ENCODE peak calls at places on chromosomes 4 and X, in four cellular contexts. K is tibial nerve, E is Calu3, N is AG04450. V is an unnamed sample.
A peak's percentile ranks its signal among the peaks of the same experiment; 100 is the strongest.

GRCh38 chrX:98357146-98357545 is 1473.4 kb downstream of the RPA4 start:
- DNase-seq in K (no peak), E (no peak), N (no peak), V (no peak)

GRCh38 chr4:137471895-137472294 is 60.4 kb downstream of the PCDH18 start:
- DNase-seq in K (no peak), E (no peak), N (no peak), V (peak; percentile 51)

GRCh38 chr4:17544831-17545234 is 29.9 kb downstream of the CLRN2 start:
- DNase-seq in K (no peak), E (peak; percentile 44), N (no peak), V (no peak)

GRCh38 chr4:100721077-100721476 is 203.3 kb upstream of the EMCN start:
- DNase-seq in K (no peak), E (no peak), N (no peak), V (no peak)

GRCh38 chrX:2691543-2692220 is 587 bp downstream of the CD99 start:
- DNase-seq in K (peak; percentile 41), E (peak; percentile 30), N (no peak), V (peak; percentile 61)

GRCh38 chr4:40559585-40560465 is 69.8 kb downstream of the RBM47 start:
- DNase-seq in K (no peak), E (no peak), N (no peak), V (no peak)

GRCh38 chr4:74433541-74434172 is 11.3 kb upstream of the AREG start:
- DNase-seq in K (no peak), E (no peak), N (no peak), V (no peak)

GRCh38 chr4:56272003-56272402 is 115.3 kb downstream of the AASDH start:
- DNase-seq in K (no peak), E (no peak), N (no peak), V (no peak)

GRCh38 chr4:66681962-66682361 is 863.3 kb downstream of the CENPC start:
- DNase-seq in K (no peak), E (no peak), N (no peak), V (no peak)

GRCh38 chr4:186765138-186765537 is 41.5 kb upstream of the FAT1 start:
- DNase-seq in K (peak; percentile 24), E (peak; percentile 75), N (no peak), V (peak; percentile 78)

GRCh38 chrX:113330416-113330815 is 489.8 kb upstream of the AMOT start:
- DNase-seq in K (no peak), E (no peak), N (no peak), V (no peak)

GRCh38 chr4:186144180-186144579 is 39.7 kb downstream of the FAM149A start:
- DNase-seq in K (no peak), E (peak; percentile 48), N (no peak), V (peak; percentile 48)

GRCh38 chrX:27996132-27996531 is 14.9 kb upstream of the DCAF8L1 start:
- DNase-seq in K (no peak), E (no peak), N (no peak), V (no peak)

GRCh38 chr4:2806392-2807355 is 13.8 kb downstream of the SH3BP2 start:
- DNase-seq in K (peak; percentile 76), E (no peak), N (no peak), V (no peak)

GRCh38 chr4:48234575-48234974 is 35.1 kb downstream of the TEC start:
- DNase-seq in K (no peak), E (no peak), N (no peak), V (no peak)

GRCh38 chr4:176300036-176300435 is 19.7 kb upstream of the SPCS3 start:
- DNase-seq in K (no peak), E (no peak), N (no peak), V (no peak)

GRCh38 chrX:22314211-22314610 is 41.5 kb downstream of the CBLL2 start:
- DNase-seq in K (no peak), E (no peak), N (no peak), V (peak; percentile 34)

GRCh38 chr4:97153042-97153441 is 990.2 kb downstream of the STPG2 start:
- DNase-seq in K (no peak), E (no peak), N (no peak), V (no peak)

GRCh38 chr4:148166132-148166531 is 276.1 kb downstream of the NR3C2 start:
- DNase-seq in K (no peak), E (no peak), N (no peak), V (no peak)

GRCh38 chr4:152778656-152779512 is 646 bp downstream of the TIGD4 start:
- DNase-seq in K (no peak), E (peak; percentile 2), N (no peak), V (no peak)

GRCh38 chr4:37802068-37802666 is 24.3 kb upstream of the PGM2 start:
- DNase-seq in K (no peak), E (peak; percentile 70), N (no peak), V (peak; percentile 54)

GRCh38 chrX:2360731-2361130 is 140.0 kb downstream of the DHRSX start:
- DNase-seq in K (no peak), E (peak; percentile 3), N (no peak), V (no peak)

GRCh38 chrX:129768586-129769466 is 10.9 kb upstream of the SASH3 start:
- DNase-seq in K (no peak), E (no peak), N (no peak), V (peak; percentile 24)

GRCh38 chr4:8821151-8821950 is 50.3 kb downstream of the HMX1 start:
- DNase-seq in K (no peak), E (no peak), N (no peak), V (no peak)

GRCh38 chr4:8819019-8819418 is 52.6 kb downstream of the HMX1 start:
- DNase-seq in K (no peak), E (no peak), N (no peak), V (no peak)

GRCh38 chr4:8818063-8818881 is 53.4 kb downstream of the HMX1 start:
- DNase-seq in K (no peak), E (no peak), N (no peak), V (no peak)

GRCh38 chr4:8820178-8821102 is 51.2 kb downstream of the HMX1 start:
- DNase-seq in K (no peak), E (no peak), N (no peak), V (no peak)

GRCh38 chr4:8819421-8820177 is 52.0 kb downstream of the HMX1 start:
- DNase-seq in K (no peak), E (no peak), N (no peak), V (no peak)
- TF ChIP-seq CTCF in K (no peak), E (no peak), N (no peak), V (no peak)

DNA sequence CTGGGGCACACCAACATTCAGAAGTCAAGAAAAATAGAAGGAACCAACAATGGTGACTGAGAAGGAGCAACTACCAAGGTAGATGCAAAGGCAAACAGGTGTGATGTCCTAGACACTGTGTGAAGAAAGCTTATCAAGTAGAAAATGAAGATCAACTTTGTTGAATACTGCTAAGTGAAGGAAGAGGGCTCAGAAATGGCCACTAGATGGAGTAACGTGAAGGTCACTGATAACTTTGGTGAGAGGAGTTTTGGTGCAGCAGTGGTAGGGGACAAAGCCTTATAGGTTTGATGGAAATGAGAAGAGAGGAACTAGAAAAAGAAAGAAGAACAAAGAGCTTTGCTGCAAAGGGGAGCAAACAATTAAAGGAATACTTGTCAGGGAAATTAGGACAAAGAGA is 23.5 kb downstream of the OTC start:
- DNase-seq in K (no peak), E (peak; percentile 4), N (no peak), V (peak; percentile 1)
- TF ChIP-seq CTCF in K (no peak), E (peak; percentile 23), N (peak; percentile 51), V (peak; percentile 22)

DNA sequence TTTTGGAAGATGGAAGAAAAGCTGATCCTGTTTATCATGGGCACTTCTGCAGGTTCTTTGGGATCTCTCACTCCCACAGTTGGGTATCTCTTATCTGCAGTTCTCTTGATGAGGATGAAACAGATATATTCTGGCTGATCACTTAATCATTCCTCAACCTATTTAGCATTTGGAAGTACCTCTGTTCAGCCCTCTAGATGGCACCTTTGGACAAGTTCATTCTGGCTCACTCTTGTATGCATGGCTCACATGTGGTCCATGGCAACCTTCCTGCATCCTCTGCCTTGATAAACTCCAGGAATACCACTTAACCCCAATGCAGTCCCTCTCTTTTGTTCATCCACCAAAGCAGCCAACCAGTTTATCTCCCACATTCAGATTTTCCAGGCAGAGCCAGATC is 74.2 kb downstream of the SMARCA5 start:
- DNase-seq in K (no peak), E (no peak), N (no peak), V (peak; percentile 14)
- TF ChIP-seq CTCF in K (no peak), E (no peak), N (no peak), V (no peak)

GRCh38 chrX:47854474-47854873 is 17.8 kb downstream of the ZNF81 start:
- DNase-seq in K (no peak), E (peak; percentile 26), N (no peak), V (peak; percentile 36)
- TF ChIP-seq CTCF in K (peak; percentile 57), E (no peak), N (peak; percentile 49), V (peak; percentile 42)

GRCh38 chr4:168384437-168385141 is 66.0 kb upstream of the DDX60 start:
- DNase-seq in K (no peak), E (no peak), N (no peak), V (no peak)

GRCh38 chr4:168386002-168386401 is 67.5 kb upstream of the DDX60 start:
- DNase-seq in K (no peak), E (no peak), N (no peak), V (peak; percentile 10)

GRCh38 chr4:168383510-168383909 is 65.0 kb upstream of the DDX60 start:
- DNase-seq in K (no peak), E (no peak), N (no peak), V (no peak)

GRCh38 chr4:168387091-168387490 is 68.5 kb upstream of the DDX60 start:
- DNase-seq in K (no peak), E (no peak), N (no peak), V (no peak)

GRCh38 chr4:168385142-168385490 is 66.6 kb upstream of the DDX60 start:
- DNase-seq in K (no peak), E (no peak), N (no peak), V (no peak)
- TF ChIP-seq CTCF in K (no peak), E (no peak), N (no peak), V (no peak)